ENCODE peak calls at places on chromosomes 12 and 14, in five cellular contexts. L is neural crest cell, N is natural killer cell, K is AG09309, D is epithelial cell of esophagus. T is an unnamed sample.

GRCh38 chr12:51827925-51828818 is 20.3 kb downstream of the FIGNL2 start:
- DNase-seq in D (peak; percentile 84), N (no peak), K (no peak), L (no peak), T (no peak)

GRCh38 chr14:100203146-100203545 is 35.8 kb upstream of the YY1 start:
- DNase-seq in D (no peak), L (no peak), N (no peak), K (no peak), T (no peak)

GRCh38 chr12:114018669-114019068 is 52.5 kb upstream of the RBM19 start:
- DNase-seq in N (no peak), K (no peak), L (no peak), D (peak; percentile 50), T (peak; percentile 19)

GRCh38 chr14:102209224-102209966 is 69.7 kb downstream of the WDR20 start:
- DNase-seq in L (no peak), D (peak; percentile 37), N (no peak), K (no peak), T (no peak)

GRCh38 chr14:69325086-69325485 is 65.1 kb downstream of the GALNT16 start:
- DNase-seq in K (no peak), D (no peak), L (no peak), N (no peak), T (no peak)

GRCh38 chr14:78618379-78618778 is 448.2 kb downstream of the NRXN3 start:
- DNase-seq in K (no peak), L (no peak), N (no peak), D (no peak), T (no peak)

GRCh38 chr12:98085360-98085759 is 430.0 kb upstream of the TMPO start:
- DNase-seq in L (no peak), N (no peak), D (no peak), K (no peak), T (no peak)

GRCh38 chr14:65413739-65414045 is 1.2 kb downstream of the FUT8 start:
- DNase-seq in D (no peak), K (no peak), L (no peak), N (no peak), T (no peak)

GRCh38 chr12:2461046-2461445 is 333.7 kb upstream of the FKBP4 start:
- DNase-seq in L (no peak), D (no peak), K (no peak), N (no peak), T (no peak)

GRCh38 chr14:99940064-99940463 is 125.2 kb upstream of the EVL start:
- DNase-seq in D (no peak), K (no peak), L (no peak), N (no peak), T (no peak)

GRCh38 chr12:31234053-31234835 is 91.7 kb downstream of the SINHCAF start:
- DNase-seq in D (no peak), N (no peak), L (no peak), K (no peak), T (no peak)

GRCh38 chr12:31233061-31233730 is 92.8 kb downstream of the SINHCAF start:
- DNase-seq in D (no peak), K (no peak), N (no peak), L (no peak), T (no peak)

GRCh38 chr12:31236998-31237637 is 88.8 kb downstream of the SINHCAF start:
- DNase-seq in D (no peak), K (no peak), L (no peak), N (no peak), T (no peak)

GRCh38 chr12:31235868-31236395 is 90.0 kb downstream of the SINHCAF start:
- DNase-seq in D (no peak), N (no peak), K (no peak), L (no peak), T (no peak)

GRCh38 chr12:31234955-31235867 is 90.7 kb downstream of the SINHCAF start:
- DNase-seq in L (peak; percentile 50), N (no peak), D (peak; percentile 34), K (no peak), T (no peak)
- TF ChIP-seq CTCF in L (peak; percentile 71), N (no peak), D (peak; percentile 50), K (peak; percentile 54), T (peak; percentile 45)

DNA sequence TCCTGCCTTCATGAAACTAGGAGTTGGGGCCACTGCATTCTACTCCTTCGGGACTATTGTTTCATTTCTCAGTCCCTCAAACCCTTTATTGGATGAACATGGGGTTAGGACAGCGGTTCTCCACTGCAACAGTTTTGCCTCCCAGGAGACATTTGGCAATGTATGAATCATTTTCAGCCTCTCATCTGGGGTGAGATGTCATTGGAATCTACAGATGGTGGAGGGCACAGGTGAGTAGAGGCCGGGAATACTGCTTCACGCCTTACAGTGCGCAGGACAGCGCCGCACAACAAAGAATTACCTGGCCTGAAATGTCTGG is 649 bp upstream of the GNPNAT1 start:
- DNase-seq in L (no peak), N (no peak), D (peak; percentile 79), K (no peak), T (no peak)
- TF ChIP-seq CTCF in L (no peak), N (no peak), D (no peak), K (no peak), T (no peak)

GRCh38 chr12:50641566-50641965 is 122.3 kb upstream of the ATF1 start:
- DNase-seq in K (no peak), N (no peak), L (no peak), D (peak; percentile 73), T (no peak)
- TF ChIP-seq CTCF in K (no peak), N (no peak), L (no peak), D (peak; percentile 37), T (no peak)

GRCh38 chr14:51507556-51508511 is 143.9 kb upstream of the FRMD6 start:
- DNase-seq in N (no peak), D (no peak), K (peak; percentile 46), L (no peak), T (peak; percentile 54)
- TF ChIP-seq CTCF in N (no peak), D (no peak), K (no peak), L (no peak), T (no peak)

GRCh38 chr12:73935817-73936216 is 601.8 kb upstream of the ATXN7L3B start:
- DNase-seq in K (no peak), L (no peak), D (peak; percentile 46), N (no peak), T (no peak)
- TF ChIP-seq CTCF in K (no peak), L (peak; percentile 64), D (peak; percentile 61), N (no peak), T (no peak)